ENCODE peak calls at places on chromosomes 7 and 10, in four cellular contexts. V is A549, Y is SK-N-SH, C is K562. H is an unnamed sample.

GRCh38 chr7:137625197-137625596 is 221.6 kb downstream of the DGKI start:
- DNase-seq in V (no peak), Y (no peak), C (no peak), H (no peak)

GRCh38 chr10:91208645-91209044 is 11.8 kb upstream of the PCGF5 start:
- DNase-seq in V (no peak), Y (no peak), C (no peak), H (no peak)

GRCh38 chr10:77179015-77179695 is 458.5 kb downstream of the KCNMA1 start:
- DNase-seq in V (peak; percentile 29), Y (no peak), C (no peak), H (no peak)

GRCh38 chr10:24556746-24557742 is 166.6 kb downstream of the ARHGAP21 start:
- DNase-seq in V (peak; percentile 44), Y (peak; percentile 47), C (peak; percentile 50), H (peak; percentile 68)

GRCh38 chr7:141704112-141704511 is 2.1 kb upstream of the DENND11 start:
- DNase-seq in V (no peak), Y (no peak), C (no peak), H (no peak)

GRCh38 chr7:44379366-44380178 is 54.2 kb upstream of the CAMK2B start:
- DNase-seq in V (no peak), Y (peak; percentile 29), C (no peak), H (no peak)

GRCh38 chr7:31123317-31123716 is 71.2 kb downstream of the ADCYAP1R1 start:
- DNase-seq in V (no peak), Y (no peak), C (no peak), H (no peak)

GRCh38 chr10:57891201-57892006 is 376.3 kb downstream of the IPMK start:
- DNase-seq in V (no peak), Y (no peak), C (no peak), H (no peak)

GRCh38 chr7:130349911-130350782 is 5.5 kb downstream of the CPA5 start:
- DNase-seq in V (no peak), Y (peak; percentile 25), C (no peak), H (peak; percentile 72)

GRCh38 chr10:103910442-103911000 is 7.5 kb downstream of the STN1 start:
- DNase-seq in V (no peak), Y (no peak), C (no peak), H (no peak)
- H3K4me3 ChIP-seq in V (no peak overlapping the region), Y (no peak overlapping the region), C (no peak overlapping the region), H (no peak overlapping the region)

DNA sequence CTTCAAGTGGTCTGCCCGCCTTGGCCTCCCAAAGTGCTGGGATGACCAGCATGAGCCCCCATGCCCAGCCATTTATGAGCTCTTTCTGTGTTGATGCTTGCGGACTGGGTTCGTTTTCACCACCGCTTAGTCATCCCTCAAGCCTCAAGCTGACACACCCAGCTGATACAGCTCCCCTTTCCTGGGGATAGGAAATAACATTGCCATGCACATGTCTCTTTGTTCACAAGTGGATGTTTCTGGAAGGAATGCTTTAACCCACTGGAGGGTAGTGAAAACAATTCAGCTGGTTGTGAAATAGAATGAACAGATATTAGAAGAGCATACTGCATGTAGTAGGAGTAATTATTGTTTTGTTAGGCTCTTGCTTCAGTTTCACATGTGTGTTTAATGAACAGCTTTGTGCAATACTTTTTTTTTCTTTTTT is 8.5 kb upstream of the METTL27 start:
- DNase-seq in V (peak; percentile 80), Y (no peak), C (peak; percentile 62), H (peak; percentile 84)
- TF ChIP-seq MAX in V (peak; percentile 83), Y (peak; percentile 100), C (peak; percentile 34), H (peak; percentile 80)

GRCh38 chr7:29337628-29338116 is 143.1 kb downstream of the CHN2 start:
- DNase-seq in V (no peak), Y (no peak), C (no peak), H (no peak)
- H3K4me3 ChIP-seq in V (no peak overlapping the region), Y (no peak overlapping the region), C (no peak overlapping the region), H (no peak overlapping the region)

DNA sequence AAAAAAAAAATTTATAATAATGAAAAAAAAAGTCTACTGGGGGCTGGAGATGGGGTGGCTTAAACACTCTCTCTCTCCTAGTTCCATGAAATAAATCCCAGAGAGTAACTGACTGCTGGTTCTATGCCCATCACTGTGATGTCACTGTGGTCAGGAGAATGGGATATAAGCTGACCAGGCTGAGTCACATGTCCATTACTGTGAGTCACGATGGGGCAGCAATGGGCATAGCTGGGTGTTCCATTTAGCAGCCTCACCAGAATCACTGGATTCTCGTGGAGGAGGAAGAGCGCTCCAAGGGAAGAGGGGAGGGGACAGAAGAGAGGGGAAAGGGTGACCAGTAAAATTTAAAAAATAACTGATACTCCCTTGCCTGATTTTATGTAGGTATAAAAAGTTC is 37.1 kb downstream of the MASTL start:
- DNase-seq in V (peak; percentile 58), Y (peak; percentile 17), C (no peak), H (no peak)
- TF ChIP-seq MAX in V (no peak), Y (peak; percentile 54), C (no peak), H (no peak)

GRCh38 chr10:30056281-30056680 is 3.1 kb downstream of the JCAD start:
- DNase-seq in V (no peak), Y (no peak), C (no peak), H (no peak)
- H3K4me3 ChIP-seq in V (no peak overlapping the region), Y (peak overlapping the region; percentile 80), C (no peak overlapping the region), H (no peak overlapping the region)

GRCh38 chr10:47114680-47115186 is 185.3 kb upstream of the GDF10 start:
- DNase-seq in V (no peak), Y (no peak), C (no peak), H (no peak)
- TF ChIP-seq MAX in V (no peak), Y (no peak), C (no peak), H (no peak)

GRCh38 chr10:37952926-37953325 is 23.5 kb downstream of the ZNF25 start:
- DNase-seq in V (no peak), Y (no peak), C (no peak), H (no peak)
- H3K4me3 ChIP-seq in V (no peak overlapping the region), Y (no peak overlapping the region), C (no peak overlapping the region), H (no peak overlapping the region)

DNA sequence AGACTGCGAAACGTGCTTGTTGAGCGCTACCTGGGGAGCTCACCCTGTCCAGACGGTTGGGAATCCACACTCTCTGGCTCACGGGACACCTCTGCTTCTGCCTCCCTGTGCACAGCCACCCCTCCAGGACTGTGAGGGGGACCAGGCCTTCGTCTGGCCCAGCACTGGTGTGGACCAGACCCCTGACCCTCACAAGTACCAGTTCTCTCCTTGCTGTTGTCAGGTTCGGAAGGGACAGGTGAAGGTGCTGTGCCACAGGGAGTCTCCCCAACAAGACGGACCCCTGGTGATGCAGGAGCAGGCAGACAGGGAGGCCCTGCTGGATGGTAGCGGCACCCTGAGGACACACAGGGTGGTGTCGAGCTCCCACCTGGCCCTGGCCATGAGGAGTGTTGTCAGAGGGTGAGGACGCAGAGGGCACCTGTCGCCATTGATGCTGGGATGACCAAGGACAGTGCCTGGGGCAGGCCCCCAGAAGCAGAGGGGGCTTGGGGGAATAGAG is 15.2 kb downstream of the RASGEF1A start:
- DNase-seq in V (no peak), Y (peak; percentile 21), C (no peak), H (no peak)
- TF ChIP-seq MAX in V (no peak), Y (no peak), C (no peak), H (no peak)

H was measured in NB4.